ENCODE peak calls at places on chromosomes 16 and 17, in six cellular contexts. One of them, this sample, is unnamed.

GRCh38 chr16:239948-240277 is 5.3 kb downstream of the FAM234A start:
- DNase-seq in colonic mucosa: no peak
- DNase-seq in neural progenitor cell: no peak
- DNase-seq in A549: no peak
- DNase-seq in upper lobe of right lung: no peak
- DNase-seq in spleen: no peak
- DNase-seq in this sample: no peak

GRCh38 chr17:604719-605118 is 109.9 kb downstream of the VPS53 start:
- DNase-seq in colonic mucosa: peak
- DNase-seq in neural progenitor cell: peak
- DNase-seq in A549: no peak
- DNase-seq in upper lobe of right lung: no peak
- DNase-seq in spleen: no peak
- DNase-seq in this sample: no peak

GRCh38 chr17:50943575-50943933 is 77.4 kb upstream of the TOB1 start:
- DNase-seq in colonic mucosa: no peak
- DNase-seq in neural progenitor cell: no peak
- DNase-seq in A549: no peak
- DNase-seq in upper lobe of right lung: peak
- DNase-seq in spleen: no peak
- DNase-seq in this sample: no peak

GRCh38 chr16:3092501-3092991 is 6.5 kb downstream of the ZSCAN10 start:
- DNase-seq in colonic mucosa: no peak
- DNase-seq in neural progenitor cell: no peak
- DNase-seq in A549: no peak
- DNase-seq in upper lobe of right lung: no peak
- DNase-seq in spleen: peak
- DNase-seq in this sample: no peak

GRCh38 chr16:46736695-46737094 is 11.4 kb downstream of the MYLK3 start:
- DNase-seq in colonic mucosa: no peak
- DNase-seq in neural progenitor cell: no peak
- DNase-seq in A549: no peak
- DNase-seq in upper lobe of right lung: peak
- DNase-seq in spleen: peak
- DNase-seq in this sample: no peak

GRCh38 chr16:72015124-72015523 is 6.6 kb downstream of the DHODH start:
- DNase-seq in colonic mucosa: no peak
- DNase-seq in neural progenitor cell: no peak
- DNase-seq in A549: no peak
- DNase-seq in upper lobe of right lung: no peak
- DNase-seq in spleen: no peak
- DNase-seq in this sample: no peak

GRCh38 chr16:20409398-20410152 is at the start of gene ACSM5:
- DNase-seq in colonic mucosa: no peak
- DNase-seq in neural progenitor cell: no peak
- DNase-seq in A549: no peak
- DNase-seq in upper lobe of right lung: no peak
- DNase-seq in spleen: no peak
- DNase-seq in this sample: no peak

GRCh38 chr17:27481327-27481726 is 25.1 kb downstream of the KSR1 start:
- DNase-seq in colonic mucosa: no peak
- DNase-seq in neural progenitor cell: no peak
- DNase-seq in A549: no peak
- DNase-seq in upper lobe of right lung: peak
- DNase-seq in spleen: peak
- DNase-seq in this sample: no peak

GRCh38 chr16:85396879-85397871 is 215.9 kb upstream of the GSE1 start:
- DNase-seq in colonic mucosa: peak
- DNase-seq in neural progenitor cell: no peak
- DNase-seq in A549: peak
- DNase-seq in upper lobe of right lung: peak
- DNase-seq in spleen: peak
- DNase-seq in this sample: no peak

GRCh38 chr17:32575865-32576264 is 89.1 kb downstream of the CDK5R1 start:
- DNase-seq in colonic mucosa: no peak
- DNase-seq in neural progenitor cell: no peak
- DNase-seq in A549: no peak
- DNase-seq in upper lobe of right lung: no peak
- DNase-seq in spleen: no peak
- DNase-seq in this sample: no peak

GRCh38 chr17:7446669-7447068 is 1.8 kb downstream of the CHRNB1 start:
- DNase-seq in colonic mucosa: no peak
- DNase-seq in neural progenitor cell: peak
- DNase-seq in A549: no peak
- DNase-seq in upper lobe of right lung: no peak
- DNase-seq in spleen: no peak
- DNase-seq in this sample: no peak

GRCh38 chr16:14409563-14409962 is 220.5 kb downstream of the PARN start:
- DNase-seq in colonic mucosa: peak
- DNase-seq in neural progenitor cell: no peak
- DNase-seq in A549: peak
- DNase-seq in upper lobe of right lung: no peak
- DNase-seq in spleen: no peak
- DNase-seq in this sample: no peak

GRCh38 chr16:85750021-85750826 is 672 bp downstream of the C16orf74 start:
- DNase-seq in colonic mucosa: peak
- DNase-seq in neural progenitor cell: peak
- DNase-seq in A549: no peak
- DNase-seq in upper lobe of right lung: peak
- DNase-seq in spleen: peak
- DNase-seq in this sample: peak

GRCh38 chr17:30824002-30824355 is 513 bp downstream of the CRLF3 start:
- DNase-seq in colonic mucosa: no peak
- DNase-seq in neural progenitor cell: no peak
- DNase-seq in A549: no peak
- DNase-seq in upper lobe of right lung: no peak
- DNase-seq in spleen: peak
- DNase-seq in this sample: no peak

GRCh38 chr17:50865060-50865867 is 890 bp downstream of the TOB1 start:
- DNase-seq in colonic mucosa: peak
- DNase-seq in neural progenitor cell: peak
- DNase-seq in A549: peak
- DNase-seq in upper lobe of right lung: peak
- DNase-seq in spleen: peak
- DNase-seq in this sample: peak

GRCh38 chr17:78608804-78609186 is 31.6 kb upstream of the DNAH17 start:
- DNase-seq in colonic mucosa: no peak
- DNase-seq in neural progenitor cell: no peak
- DNase-seq in A549: no peak
- DNase-seq in upper lobe of right lung: no peak
- DNase-seq in spleen: peak
- DNase-seq in this sample: no peak

GRCh38 chr17:19363460-19364035 is 1.0 kb upstream of the B9D1 start:
- DNase-seq in colonic mucosa: no peak
- DNase-seq in neural progenitor cell: no peak
- DNase-seq in A549: no peak
- DNase-seq in upper lobe of right lung: no peak
- DNase-seq in spleen: peak
- DNase-seq in this sample: no peak

GRCh38 chr17:29143894-29144293 is 36.3 kb downstream of the MYO18A start:
- DNase-seq in colonic mucosa: no peak
- DNase-seq in neural progenitor cell: peak
- DNase-seq in A549: peak
- DNase-seq in upper lobe of right lung: no peak
- DNase-seq in spleen: no peak
- DNase-seq in this sample: peak
- TF ChIP-seq CTCF in colonic mucosa: no peak
- TF ChIP-seq CTCF in neural progenitor cell: peak
- TF ChIP-seq CTCF in A549: peak
- TF ChIP-seq CTCF in upper lobe of right lung: peak
- TF ChIP-seq CTCF in spleen: peak
- TF ChIP-seq CTCF in this sample: peak

GRCh38 chr16:67393111-67393789 is at the start of gene TPPP3:
- DNase-seq in colonic mucosa: peak
- DNase-seq in neural progenitor cell: peak
- DNase-seq in A549: peak
- DNase-seq in upper lobe of right lung: peak
- DNase-seq in spleen: peak
- DNase-seq in this sample: peak
- TF ChIP-seq CTCF in colonic mucosa: peak
- TF ChIP-seq CTCF in neural progenitor cell: peak
- TF ChIP-seq CTCF in A549: peak
- TF ChIP-seq CTCF in upper lobe of right lung: peak
- TF ChIP-seq CTCF in spleen: peak
- TF ChIP-seq CTCF in this sample: peak

GRCh38 chr17:62179525-62180161 is 114.6 kb upstream of the MED13 start:
- DNase-seq in colonic mucosa: peak
- DNase-seq in neural progenitor cell: no peak
- DNase-seq in A549: peak
- DNase-seq in upper lobe of right lung: no peak
- DNase-seq in spleen: no peak
- DNase-seq in this sample: no peak
- TF ChIP-seq CTCF in colonic mucosa: peak
- TF ChIP-seq CTCF in neural progenitor cell: no peak
- TF ChIP-seq CTCF in A549: peak
- TF ChIP-seq CTCF in upper lobe of right lung: no peak
- TF ChIP-seq CTCF in spleen: no peak
- TF ChIP-seq CTCF in this sample: no peak

GRCh38 chr16:5415123-5415522 is 317.5 kb upstream of the EEF2KMT start:
- DNase-seq in colonic mucosa: no peak
- DNase-seq in neural progenitor cell: peak
- DNase-seq in A549: no peak
- DNase-seq in upper lobe of right lung: no peak
- DNase-seq in spleen: no peak
- DNase-seq in this sample: no peak
- TF ChIP-seq CTCF in colonic mucosa: no peak
- TF ChIP-seq CTCF in neural progenitor cell: peak
- TF ChIP-seq CTCF in A549: no peak
- TF ChIP-seq CTCF in upper lobe of right lung: no peak
- TF ChIP-seq CTCF in spleen: no peak
- TF ChIP-seq CTCF in this sample: peak

DNA sequence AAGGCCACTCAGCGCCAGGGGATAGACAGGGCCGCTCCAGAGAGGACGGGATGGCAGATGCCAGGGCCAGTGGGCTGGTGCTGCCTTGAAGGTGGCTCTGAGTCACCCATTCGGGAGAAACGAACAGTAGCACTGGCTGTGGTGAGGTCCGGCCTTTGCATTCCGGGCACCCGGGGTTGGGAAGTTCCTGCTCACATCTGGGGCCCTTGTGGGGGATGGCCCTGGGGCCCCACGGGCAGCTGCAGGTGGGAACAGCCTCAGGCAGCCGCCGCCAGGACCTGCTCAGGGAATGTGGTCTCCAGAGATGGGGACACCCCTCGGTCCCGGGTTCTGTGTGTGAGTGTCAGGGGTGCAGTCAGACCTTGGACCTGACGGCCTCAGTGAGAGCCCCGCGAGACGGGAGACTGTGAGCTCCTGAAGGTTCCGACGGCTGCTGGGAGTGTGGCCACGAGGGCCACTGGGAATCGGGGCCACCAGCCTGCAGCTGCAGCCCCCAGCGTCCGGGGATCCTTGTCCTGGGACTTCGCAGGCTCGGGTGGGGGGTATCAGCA is 1.4 kb downstream of the CBFA2T3 start:
- DNase-seq in colonic mucosa: no peak
- DNase-seq in neural progenitor cell: no peak
- DNase-seq in A549: no peak
- DNase-seq in upper lobe of right lung: no peak
- DNase-seq in spleen: peak
- DNase-seq in this sample: no peak
- TF ChIP-seq CTCF in colonic mucosa: no peak
- TF ChIP-seq CTCF in neural progenitor cell: no peak
- TF ChIP-seq CTCF in A549: no peak
- TF ChIP-seq CTCF in upper lobe of right lung: no peak
- TF ChIP-seq CTCF in spleen: no peak
- TF ChIP-seq CTCF in this sample: no peak

DNA sequence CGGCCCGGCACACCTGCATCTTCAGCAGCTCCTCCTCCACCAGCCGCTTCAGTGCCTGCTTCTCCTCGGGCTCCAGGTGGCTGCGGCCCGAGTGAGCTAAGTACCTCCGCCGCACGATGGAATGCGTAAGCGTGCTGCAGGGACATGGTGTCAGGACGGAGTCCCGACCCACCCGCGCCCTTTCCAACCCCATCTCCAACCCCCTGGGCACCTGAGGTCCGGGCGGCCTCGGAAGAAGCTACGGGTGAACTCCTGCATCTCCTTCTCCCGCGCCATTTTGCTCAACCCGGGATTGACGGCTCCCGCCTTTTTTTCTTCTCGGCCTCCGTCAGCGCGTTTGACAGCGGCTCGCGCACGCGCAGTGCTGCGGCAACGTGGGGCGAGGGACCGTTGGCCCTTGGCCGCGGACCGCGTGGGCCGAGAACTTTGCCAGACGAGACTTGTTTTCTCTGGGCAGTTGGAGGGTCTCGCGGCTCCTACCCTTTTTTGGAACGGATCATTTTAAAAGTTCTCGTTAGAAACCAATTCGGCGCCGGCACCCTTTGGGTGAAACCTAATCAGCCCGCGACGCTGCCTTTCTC is at the start of gene HIRIP3:
- DNase-seq in colonic mucosa: peak
- DNase-seq in neural progenitor cell: peak
- DNase-seq in A549: peak
- DNase-seq in upper lobe of right lung: peak
- DNase-seq in spleen: peak
- DNase-seq in this sample: peak
- TF ChIP-seq CTCF in colonic mucosa: no peak
- TF ChIP-seq CTCF in neural progenitor cell: no peak
- TF ChIP-seq CTCF in A549: no peak
- TF ChIP-seq CTCF in upper lobe of right lung: no peak
- TF ChIP-seq CTCF in spleen: no peak
- TF ChIP-seq CTCF in this sample: no peak

GRCh38 chr17:17058304-17058703 is 16.0 kb downstream of the MPRIP start:
- DNase-seq in colonic mucosa: no peak
- DNase-seq in neural progenitor cell: no peak
- DNase-seq in A549: no peak
- DNase-seq in upper lobe of right lung: no peak
- DNase-seq in spleen: no peak
- DNase-seq in this sample: no peak

GRCh38 chr17:17056167-17056562 is 13.9 kb downstream of the MPRIP start:
- DNase-seq in colonic mucosa: no peak
- DNase-seq in neural progenitor cell: no peak
- DNase-seq in A549: no peak
- DNase-seq in upper lobe of right lung: peak
- DNase-seq in spleen: no peak
- DNase-seq in this sample: no peak

GRCh38 chr17:17059301-17059890 is 17.1 kb downstream of the MPRIP start:
- DNase-seq in colonic mucosa: no peak
- DNase-seq in neural progenitor cell: no peak
- DNase-seq in A549: no peak
- DNase-seq in upper lobe of right lung: peak
- DNase-seq in spleen: no peak
- DNase-seq in this sample: no peak

GRCh38 chr17:17055286-17056166 is 13.3 kb downstream of the MPRIP start:
- DNase-seq in colonic mucosa: no peak
- DNase-seq in neural progenitor cell: no peak
- DNase-seq in A549: peak
- DNase-seq in upper lobe of right lung: peak
- DNase-seq in spleen: peak
- DNase-seq in this sample: no peak

GRCh38 chr17:17057057-17057551 is 14.8 kb downstream of the MPRIP start:
- DNase-seq in colonic mucosa: no peak
- DNase-seq in neural progenitor cell: no peak
- DNase-seq in A549: no peak
- DNase-seq in upper lobe of right lung: peak
- DNase-seq in spleen: no peak
- DNase-seq in this sample: no peak
- TF ChIP-seq CTCF in colonic mucosa: no peak
- TF ChIP-seq CTCF in neural progenitor cell: no peak
- TF ChIP-seq CTCF in A549: no peak
- TF ChIP-seq CTCF in upper lobe of right lung: no peak
- TF ChIP-seq CTCF in spleen: no peak
- TF ChIP-seq CTCF in this sample: no peak